ENCODE peak calls at places on chromosomes 6 and 20, in four cellular contexts. One of them, this sample, is unnamed.

GRCh38 chr6:389622-390021 is 1.9 kb upstream of the IRF4 start:
- DNase-seq in stimulated activated CD8-positive, alpha-beta memory T cell treated with anti-CD3 and anti-CD28 coated beads, Interleukin-7, amount 100 ng/mL, for 1 hour: no peak
- DNase-seq in Calu3: no peak
- DNase-seq in kidney tubule cell: no peak
- DNase-seq in this sample: no peak

GRCh38 chr6:7236312-7237209 is 76.4 kb downstream of the SSR1 start:
- DNase-seq in stimulated activated CD8-positive, alpha-beta memory T cell treated with anti-CD3 and anti-CD28 coated beads, Interleukin-7, amount 100 ng/mL, for 1 hour: no peak
- DNase-seq in Calu3: peak; percentile 56
- DNase-seq in kidney tubule cell: peak; percentile 66
- DNase-seq in this sample: no peak

GRCh38 chr6:14441371-14441781 is 323.8 kb downstream of the CD83 start:
- DNase-seq in stimulated activated CD8-positive, alpha-beta memory T cell treated with anti-CD3 and anti-CD28 coated beads, Interleukin-7, amount 100 ng/mL, for 1 hour: no peak
- DNase-seq in Calu3: no peak
- DNase-seq in kidney tubule cell: no peak
- DNase-seq in this sample: no peak

GRCh38 chr20:49054032-49054643 is 8.0 kb downstream of the CSE1L start:
- DNase-seq in stimulated activated CD8-positive, alpha-beta memory T cell treated with anti-CD3 and anti-CD28 coated beads, Interleukin-7, amount 100 ng/mL, for 1 hour: no peak
- DNase-seq in Calu3: no peak
- DNase-seq in kidney tubule cell: peak; percentile 5
- DNase-seq in this sample: no peak

GRCh38 chr6:158879180-158879579 is 60.0 kb upstream of the EZR start:
- DNase-seq in stimulated activated CD8-positive, alpha-beta memory T cell treated with anti-CD3 and anti-CD28 coated beads, Interleukin-7, amount 100 ng/mL, for 1 hour: no peak
- DNase-seq in Calu3: no peak
- DNase-seq in kidney tubule cell: peak; percentile 52
- DNase-seq in this sample: no peak

GRCh38 chr20:58457083-58457680 is 58.0 kb downstream of the APCDD1L start:
- DNase-seq in stimulated activated CD8-positive, alpha-beta memory T cell treated with anti-CD3 and anti-CD28 coated beads, Interleukin-7, amount 100 ng/mL, for 1 hour: no peak
- DNase-seq in Calu3: no peak
- DNase-seq in kidney tubule cell: no peak
- DNase-seq in this sample: no peak

GRCh38 chr6:89951574-89952360 is 57.5 kb downstream of the GJA10 start:
- DNase-seq in stimulated activated CD8-positive, alpha-beta memory T cell treated with anti-CD3 and anti-CD28 coated beads, Interleukin-7, amount 100 ng/mL, for 1 hour: no peak
- DNase-seq in Calu3: no peak
- DNase-seq in kidney tubule cell: peak; percentile 20
- DNase-seq in this sample: no peak

GRCh38 chr6:39931607-39932006 is 2.7 kb downstream of the MOCS1 start:
- DNase-seq in stimulated activated CD8-positive, alpha-beta memory T cell treated with anti-CD3 and anti-CD28 coated beads, Interleukin-7, amount 100 ng/mL, for 1 hour: no peak
- DNase-seq in Calu3: no peak
- DNase-seq in kidney tubule cell: no peak
- DNase-seq in this sample: no peak

GRCh38 chr6:44514085-44514484 is 126.6 kb downstream of the CDC5L start:
- DNase-seq in stimulated activated CD8-positive, alpha-beta memory T cell treated with anti-CD3 and anti-CD28 coated beads, Interleukin-7, amount 100 ng/mL, for 1 hour: no peak
- DNase-seq in Calu3: no peak
- DNase-seq in kidney tubule cell: no peak
- DNase-seq in this sample: no peak

GRCh38 chr20:14582855-14583254 is 245.4 kb upstream of the FLRT3 start:
- DNase-seq in stimulated activated CD8-positive, alpha-beta memory T cell treated with anti-CD3 and anti-CD28 coated beads, Interleukin-7, amount 100 ng/mL, for 1 hour: no peak
- DNase-seq in Calu3: no peak
- DNase-seq in kidney tubule cell: peak; percentile 47
- DNase-seq in this sample: no peak

GRCh38 chr20:59010995-59011873 is 4.2 kb upstream of the CTSZ start:
- DNase-seq in stimulated activated CD8-positive, alpha-beta memory T cell treated with anti-CD3 and anti-CD28 coated beads, Interleukin-7, amount 100 ng/mL, for 1 hour: no peak
- DNase-seq in Calu3: peak; percentile 73
- DNase-seq in kidney tubule cell: peak; percentile 91
- DNase-seq in this sample: no peak

GRCh38 chr20:2305946-2306345 is 10.1 kb downstream of the TGM3 start:
- DNase-seq in stimulated activated CD8-positive, alpha-beta memory T cell treated with anti-CD3 and anti-CD28 coated beads, Interleukin-7, amount 100 ng/mL, for 1 hour: no peak
- DNase-seq in Calu3: peak; percentile 6
- DNase-seq in kidney tubule cell: no peak
- DNase-seq in this sample: no peak

GRCh38 chr6:136983692-136984091 is 61.1 kb downstream of the IL20RA start:
- DNase-seq in stimulated activated CD8-positive, alpha-beta memory T cell treated with anti-CD3 and anti-CD28 coated beads, Interleukin-7, amount 100 ng/mL, for 1 hour: no peak
- DNase-seq in Calu3: no peak
- DNase-seq in kidney tubule cell: no peak
- DNase-seq in this sample: no peak

GRCh38 chr6:24495516-24495847 is 713 bp downstream of the ALDH5A1 start:
- DNase-seq in stimulated activated CD8-positive, alpha-beta memory T cell treated with anti-CD3 and anti-CD28 coated beads, Interleukin-7, amount 100 ng/mL, for 1 hour: no peak
- DNase-seq in Calu3: peak; percentile 52
- DNase-seq in kidney tubule cell: no peak
- DNase-seq in this sample: peak; percentile 27

This sample was measured in activated naive CD4-positive, alpha-beta T cell.